ENCODE peak calls at places on chromosomes 6 and 20, in six cellular contexts. One of them, this sample, is unnamed.

GRCh38 chr20:37223053-37223452 is 38.6 kb downstream of the GHRH start:
- DNase-seq in esophagus squamous epithelium: no peak
- DNase-seq in WTC11: no peak
- DNase-seq in RWPE1: peak; percentile 77
- DNase-seq in OCI-LY7: peak; percentile 8
- DNase-seq in spleen: no peak
- DNase-seq in this sample: peak; percentile 62

GRCh38 chr6:7811441-7811840 is 85.5 kb downstream of the BMP6 start:
- DNase-seq in RWPE1: no peak
- DNase-seq in spleen: no peak
- DNase-seq in WTC11: no peak
- DNase-seq in OCI-LY7: no peak
- DNase-seq in esophagus squamous epithelium: no peak
- DNase-seq in this sample: no peak

GRCh38 chr6:160513836-160514235 is 150.2 kb downstream of the LPA start:
- DNase-seq in spleen: no peak
- DNase-seq in esophagus squamous epithelium: no peak
- DNase-seq in WTC11: no peak
- DNase-seq in OCI-LY7: no peak
- DNase-seq in RWPE1: no peak
- DNase-seq in this sample: no peak

GRCh38 chr6:159826968-159827647 is 27.0 kb downstream of the PNLDC1 start:
- DNase-seq in RWPE1: no peak
- DNase-seq in esophagus squamous epithelium: no peak
- DNase-seq in OCI-LY7: no peak
- DNase-seq in WTC11: no peak
- DNase-seq in spleen: no peak
- DNase-seq in this sample: no peak

GRCh38 chr6:165641672-165642156 is 21.3 kb downstream of the PDE10A start:
- DNase-seq in RWPE1: no peak
- DNase-seq in WTC11: no peak
- DNase-seq in esophagus squamous epithelium: no peak
- DNase-seq in spleen: no peak
- DNase-seq in OCI-LY7: no peak
- DNase-seq in this sample: no peak

GRCh38 chr20:46022411-46023147 is 6.4 kb upstream of the SLC12A5 start:
- DNase-seq in OCI-LY7: peak; percentile 82
- DNase-seq in spleen: peak; percentile 93
- DNase-seq in WTC11: peak; percentile 87
- DNase-seq in esophagus squamous epithelium: no peak
- DNase-seq in RWPE1: peak; percentile 65
- DNase-seq in this sample: peak; percentile 66

GRCh38 chr6:45364466-45364865 is 13.3 kb downstream of the SUPT3H start:
- DNase-seq in WTC11: no peak
- DNase-seq in OCI-LY7: no peak
- DNase-seq in RWPE1: no peak
- DNase-seq in esophagus squamous epithelium: no peak
- DNase-seq in spleen: no peak
- DNase-seq in this sample: no peak

GRCh38 chr6:137536104-137536773 is 42.0 kb upstream of the OLIG3 start:
- DNase-seq in esophagus squamous epithelium: no peak
- DNase-seq in OCI-LY7: no peak
- DNase-seq in WTC11: no peak
- DNase-seq in spleen: no peak
- DNase-seq in RWPE1: no peak
- DNase-seq in this sample: no peak

GRCh38 chr6:2081155-2082138 is 164.0 kb downstream of the GMDS start:
- DNase-seq in WTC11: no peak
- DNase-seq in RWPE1: no peak
- DNase-seq in spleen: no peak
- DNase-seq in OCI-LY7: no peak
- DNase-seq in esophagus squamous epithelium: no peak
- DNase-seq in this sample: no peak

GRCh38 chr6:50007821-50008220 is 14.0 kb downstream of the DEFB110 start:
- DNase-seq in spleen: no peak
- DNase-seq in OCI-LY7: no peak
- DNase-seq in esophagus squamous epithelium: no peak
- DNase-seq in WTC11: no peak
- DNase-seq in RWPE1: peak; percentile 57
- DNase-seq in this sample: no peak

GRCh38 chr6:154650351-154650750 is 82.9 kb upstream of the SCAF8 start:
- DNase-seq in spleen: no peak
- DNase-seq in esophagus squamous epithelium: no peak
- DNase-seq in OCI-LY7: no peak
- DNase-seq in WTC11: no peak
- DNase-seq in RWPE1: no peak
- DNase-seq in this sample: no peak
- TF ChIP-seq CTCF in spleen: no peak
- TF ChIP-seq CTCF in esophagus squamous epithelium: no peak
- TF ChIP-seq CTCF in OCI-LY7: no peak
- TF ChIP-seq CTCF in WTC11: no peak
- TF ChIP-seq CTCF in RWPE1: no peak
- TF ChIP-seq CTCF in this sample: no peak

GRCh38 chr20:61042501-61043385 is 209.3 kb upstream of the CDH4 start:
- DNase-seq in OCI-LY7: no peak
- DNase-seq in WTC11: no peak
- DNase-seq in spleen: no peak
- DNase-seq in RWPE1: peak; percentile 42
- DNase-seq in esophagus squamous epithelium: no peak
- DNase-seq in this sample: no peak

GRCh38 chr20:61044499-61044898 is 207.6 kb upstream of the CDH4 start:
- DNase-seq in OCI-LY7: no peak
- DNase-seq in RWPE1: no peak
- DNase-seq in esophagus squamous epithelium: no peak
- DNase-seq in spleen: no peak
- DNase-seq in WTC11: peak; percentile 43
- DNase-seq in this sample: no peak

GRCh38 chr20:61045091-61045490 is 207.0 kb upstream of the CDH4 start:
- DNase-seq in esophagus squamous epithelium: no peak
- DNase-seq in OCI-LY7: no peak
- DNase-seq in spleen: no peak
- DNase-seq in WTC11: no peak
- DNase-seq in RWPE1: no peak
- DNase-seq in this sample: no peak

GRCh38 chr20:61043681-61044080 is 208.4 kb upstream of the CDH4 start:
- DNase-seq in RWPE1: no peak
- DNase-seq in spleen: no peak
- DNase-seq in OCI-LY7: no peak
- DNase-seq in WTC11: no peak
- DNase-seq in esophagus squamous epithelium: no peak
- DNase-seq in this sample: no peak

GRCh38 chr20:61041481-61041880 is 210.6 kb upstream of the CDH4 start:
- DNase-seq in RWPE1: no peak
- DNase-seq in esophagus squamous epithelium: no peak
- DNase-seq in WTC11: no peak
- DNase-seq in spleen: no peak
- DNase-seq in OCI-LY7: no peak
- DNase-seq in this sample: no peak
- TF ChIP-seq CTCF in RWPE1: no peak
- TF ChIP-seq CTCF in esophagus squamous epithelium: no peak
- TF ChIP-seq CTCF in WTC11: no peak
- TF ChIP-seq CTCF in spleen: no peak
- TF ChIP-seq CTCF in OCI-LY7: no peak
- TF ChIP-seq CTCF in this sample: no peak

GRCh38 chr20:61580958-61581824 is 329.1 kb downstream of the CDH4 start:
- DNase-seq in spleen: no peak
- DNase-seq in WTC11: no peak
- DNase-seq in esophagus squamous epithelium: no peak
- DNase-seq in RWPE1: no peak
- DNase-seq in OCI-LY7: no peak
- DNase-seq in this sample: no peak
- TF ChIP-seq CTCF in spleen: no peak
- TF ChIP-seq CTCF in WTC11: no peak
- TF ChIP-seq CTCF in esophagus squamous epithelium: no peak
- TF ChIP-seq CTCF in RWPE1: no peak
- TF ChIP-seq CTCF in OCI-LY7: no peak
- TF ChIP-seq CTCF in this sample: no peak

GRCh38 chr6:145761584-145761983 is 26.3 kb upstream of the EPM2A start:
- DNase-seq in RWPE1: no peak
- DNase-seq in spleen: no peak
- DNase-seq in esophagus squamous epithelium: no peak
- DNase-seq in WTC11: no peak
- DNase-seq in OCI-LY7: peak; percentile 68
- DNase-seq in this sample: no peak
- TF ChIP-seq CTCF in RWPE1: no peak
- TF ChIP-seq CTCF in spleen: no peak
- TF ChIP-seq CTCF in esophagus squamous epithelium: no peak
- TF ChIP-seq CTCF in WTC11: no peak
- TF ChIP-seq CTCF in OCI-LY7: peak; percentile 79
- TF ChIP-seq CTCF in this sample: no peak

DNA sequence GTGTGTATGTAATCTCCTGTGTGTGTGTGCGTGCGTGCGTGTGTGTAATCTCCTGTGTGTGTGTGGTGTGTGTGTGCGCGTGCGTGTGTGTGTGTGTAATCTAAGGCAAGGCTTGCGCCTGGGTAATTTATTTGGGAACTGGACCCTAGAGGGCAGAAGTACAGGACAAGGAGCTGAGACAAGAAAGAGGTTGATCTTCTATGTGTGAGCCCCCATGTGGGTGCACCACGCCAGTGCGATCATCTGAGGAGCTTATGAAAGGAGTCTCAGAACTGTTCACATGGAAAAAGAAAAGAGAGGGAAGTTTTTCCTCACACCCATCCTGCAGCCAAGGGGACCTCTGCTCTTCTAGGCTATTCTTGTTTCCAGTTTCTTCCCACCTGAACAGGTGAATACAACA is 220.1 kb upstream of the GGTLC1 start:
- DNase-seq in RWPE1: no peak
- DNase-seq in WTC11: peak; percentile 67
- DNase-seq in OCI-LY7: no peak
- DNase-seq in esophagus squamous epithelium: no peak
- DNase-seq in spleen: no peak
- DNase-seq in this sample: no peak
- TF ChIP-seq CTCF in RWPE1: no peak
- TF ChIP-seq CTCF in WTC11: peak; percentile 16
- TF ChIP-seq CTCF in OCI-LY7: no peak
- TF ChIP-seq CTCF in esophagus squamous epithelium: no peak
- TF ChIP-seq CTCF in spleen: no peak
- TF ChIP-seq CTCF in this sample: no peak

DNA sequence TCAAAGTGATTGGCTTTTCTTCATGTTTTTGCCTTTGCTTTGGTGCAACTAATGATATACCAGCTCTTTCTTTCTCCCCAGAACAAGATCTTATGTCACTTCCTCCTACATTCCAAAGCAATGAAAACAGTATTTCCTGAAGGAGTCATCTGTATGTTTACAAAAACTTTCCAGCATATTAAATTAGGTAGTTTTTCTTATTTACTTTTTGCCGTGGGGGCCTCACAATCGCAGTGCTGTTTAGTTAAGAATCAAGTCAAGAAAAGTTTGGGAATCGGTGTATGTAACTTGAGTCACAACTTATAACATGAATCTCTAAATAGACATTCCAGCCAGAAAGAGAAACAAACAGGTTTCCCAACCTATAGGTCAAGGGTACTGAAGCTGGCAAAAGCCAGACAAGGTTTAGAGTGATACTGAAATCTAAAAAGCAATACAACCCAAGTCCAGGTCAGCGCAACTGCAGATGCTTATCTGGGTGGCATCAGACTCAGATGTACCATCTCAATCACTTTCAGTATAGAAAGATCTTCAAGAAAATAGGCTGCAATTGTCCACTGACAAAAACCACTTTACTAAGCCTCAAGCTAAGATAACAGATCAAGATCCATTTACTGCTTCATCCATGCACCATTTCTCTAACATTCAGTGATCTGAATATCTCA is 63.6 kb downstream of the IPCEF1 start:
- DNase-seq in WTC11: no peak
- DNase-seq in spleen: no peak
- DNase-seq in esophagus squamous epithelium: no peak
- DNase-seq in OCI-LY7: no peak
- DNase-seq in RWPE1: peak; percentile 49
- DNase-seq in this sample: peak; percentile 21
- TF ChIP-seq CTCF in WTC11: no peak
- TF ChIP-seq CTCF in spleen: no peak
- TF ChIP-seq CTCF in esophagus squamous epithelium: no peak
- TF ChIP-seq CTCF in OCI-LY7: no peak
- TF ChIP-seq CTCF in RWPE1: no peak
- TF ChIP-seq CTCF in this sample: no peak

GRCh38 chr20:47785900-47786762 is 850 bp upstream of the SULF2 start:
- DNase-seq in spleen: no peak
- DNase-seq in RWPE1: peak; percentile 96
- DNase-seq in esophagus squamous epithelium: no peak
- DNase-seq in WTC11: peak; percentile 63
- DNase-seq in OCI-LY7: no peak
- DNase-seq in this sample: peak; percentile 87

GRCh38 chr20:47784256-47784598 is 1.1 kb downstream of the SULF2 start:
- DNase-seq in WTC11: no peak
- DNase-seq in spleen: no peak
- DNase-seq in esophagus squamous epithelium: no peak
- DNase-seq in RWPE1: no peak
- DNase-seq in OCI-LY7: no peak
- DNase-seq in this sample: no peak

GRCh38 chr20:47785321-47785899 is at the start of gene SULF2:
- DNase-seq in esophagus squamous epithelium: no peak
- DNase-seq in spleen: no peak
- DNase-seq in WTC11: peak; percentile 55
- DNase-seq in OCI-LY7: no peak
- DNase-seq in RWPE1: peak; percentile 61
- DNase-seq in this sample: peak; percentile 83

GRCh38 chr20:47782920-47783552 is 2.2 kb downstream of the SULF2 start:
- DNase-seq in OCI-LY7: no peak
- DNase-seq in RWPE1: no peak
- DNase-seq in esophagus squamous epithelium: no peak
- DNase-seq in WTC11: no peak
- DNase-seq in spleen: no peak
- DNase-seq in this sample: no peak

DNA sequence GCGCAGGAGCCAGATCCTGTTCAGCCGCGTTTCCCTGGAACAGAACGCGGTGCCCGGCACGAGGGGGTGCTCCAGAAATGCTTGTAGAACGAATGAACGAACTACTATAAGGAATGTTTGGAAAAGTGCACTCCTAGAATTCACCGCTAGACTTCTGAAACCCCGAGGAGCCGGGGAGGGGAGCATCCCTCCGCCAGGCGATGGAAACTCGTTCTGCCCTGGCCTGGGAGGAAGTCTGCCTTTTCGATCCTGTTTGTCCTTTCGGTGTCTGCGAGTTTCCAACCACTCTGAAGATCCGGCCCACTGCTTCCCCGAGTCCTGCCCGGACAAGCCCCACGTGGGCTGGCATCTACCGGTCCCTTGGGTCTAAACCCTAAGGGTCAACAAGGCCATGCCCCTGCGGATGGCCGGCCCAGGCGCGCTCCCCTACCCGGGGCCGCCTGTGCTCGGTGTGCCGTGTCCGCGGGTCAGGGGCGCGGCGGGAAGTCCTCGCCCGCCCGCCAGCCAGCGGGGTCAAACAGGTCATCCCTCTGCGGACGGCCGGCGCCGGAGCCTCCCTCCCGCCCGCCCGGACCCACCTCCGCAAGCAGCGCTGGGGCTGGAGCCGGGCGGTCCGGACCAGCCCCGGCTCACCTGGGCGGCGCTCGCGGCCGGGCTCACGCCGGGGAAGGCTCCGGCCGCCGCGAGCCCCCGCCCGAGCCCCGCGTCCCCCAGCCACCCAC is 521 bp downstream of the SULF2 start:
- DNase-seq in OCI-LY7: no peak
- DNase-seq in esophagus squamous epithelium: no peak
- DNase-seq in WTC11: peak; percentile 44
- DNase-seq in spleen: peak; percentile 79
- DNase-seq in RWPE1: peak; percentile 88
- DNase-seq in this sample: peak; percentile 68
- TF ChIP-seq CTCF in OCI-LY7: no peak
- TF ChIP-seq CTCF in esophagus squamous epithelium: no peak
- TF ChIP-seq CTCF in WTC11: no peak
- TF ChIP-seq CTCF in spleen: no peak
- TF ChIP-seq CTCF in RWPE1: no peak
- TF ChIP-seq CTCF in this sample: peak; percentile 19

GRCh38 chr6:816510-817084 is 123.7 kb upstream of the EXOC2 start:
- DNase-seq in OCI-LY7: no peak
- DNase-seq in esophagus squamous epithelium: no peak
- DNase-seq in WTC11: no peak
- DNase-seq in spleen: no peak
- DNase-seq in RWPE1: no peak
- DNase-seq in this sample: no peak
- TF ChIP-seq CTCF in OCI-LY7: no peak
- TF ChIP-seq CTCF in esophagus squamous epithelium: no peak
- TF ChIP-seq CTCF in WTC11: no peak
- TF ChIP-seq CTCF in spleen: no peak
- TF ChIP-seq CTCF in RWPE1: no peak
- TF ChIP-seq CTCF in this sample: no peak